ENCODE peak calls at places on chromosomes 6 and 20, in ten cellular contexts. B, Q, F, R, M, C, L, T, Z and H are unnamed samples.

GRCh38 chr20:35002426-35003210 is 47.0 kb downstream of the MYH7B start:
- DNase-seq in B (no peak), Q (no peak), F (no peak), R (no peak), M (no peak), C (no peak), L (no peak), T (no peak), Z (no peak), H (no peak)

GRCh38 chr6:148177589-148178233 is 164.9 kb upstream of the SASH1 start:
- DNase-seq in B (peak), Q (peak), F (peak), R (peak), M (no peak), C (peak), L (peak), T (peak), Z (no peak), H (peak)

GRCh38 chr6:124010574-124010973 is 206.9 kb downstream of the NKAIN2 start:
- DNase-seq in B (no peak), Q (no peak), F (no peak), R (no peak), M (no peak), C (no peak), L (no peak), T (no peak), Z (no peak), H (no peak)

GRCh38 chr20:34222208-34222607 is 19.0 kb upstream of the ASIP start:
- DNase-seq in B (no peak), Q (peak), F (peak), R (no peak), M (no peak), C (peak), L (no peak), T (no peak), Z (peak), H (no peak)

GRCh38 chr6:128482642-128483041 is 37.8 kb downstream of the PTPRK start:
- DNase-seq in B (no peak), Q (no peak), F (no peak), R (no peak), M (no peak), C (no peak), L (no peak), T (no peak), Z (no peak), H (no peak)

GRCh38 chr6:119917186-119917585 is 567.6 kb upstream of the MAN1A1 start:
- DNase-seq in B (no peak), Q (no peak), F (no peak), R (no peak), M (no peak), C (no peak), L (no peak), T (no peak), Z (no peak), H (no peak)

GRCh38 chr6:9537381-9537780 is 877.5 kb downstream of the TFAP2A start:
- DNase-seq in B (no peak), Q (peak), F (peak), R (no peak), M (no peak), C (peak), L (no peak), T (no peak), Z (no peak), H (no peak)

GRCh38 chr6:138716017-138716416 is 57.6 kb upstream of the CCDC28A start:
- DNase-seq in B (no peak), Q (no peak), F (no peak), R (no peak), M (no peak), C (no peak), L (no peak), T (no peak), Z (no peak), H (no peak)

GRCh38 chr6:112179631-112180030 is 74.7 kb downstream of the LAMA4 start:
- DNase-seq in B (no peak), Q (peak), F (peak), R (no peak), M (no peak), C (no peak), L (no peak), T (no peak), Z (no peak), H (no peak)

GRCh38 chr6:3751730-3752537 is 421 bp upstream of the PXDC1 start:
- DNase-seq in B (peak), Q (peak), F (peak), R (peak), M (peak), C (peak), L (peak), T (peak), Z (no peak), H (peak)

GRCh38 chr6:101402618-101403002 is 9.1 kb downstream of the GRIK2 start:
- DNase-seq in B (no peak), Q (no peak), F (peak), R (no peak), M (no peak), C (no peak), L (no peak), T (no peak), Z (no peak), H (no peak)

GRCh38 chr6:43926644-43927524 is 156.9 kb downstream of the VEGFA start:
- DNase-seq in B (no peak), Q (peak), F (peak), R (no peak), M (no peak), C (peak), L (no peak), T (no peak), Z (peak), H (peak)

GRCh38 chr6:152952866-152953509 is 29.9 kb downstream of the FBXO5 start:
- DNase-seq in B (no peak), Q (peak), F (peak), R (no peak), M (no peak), C (peak), L (no peak), T (no peak), Z (no peak), H (peak)

GRCh38 chr6:11650711-11651110 is 113.2 kb downstream of the TMEM170B start:
- DNase-seq in B (no peak), Q (no peak), F (peak), R (no peak), M (no peak), C (no peak), L (no peak), T (no peak), Z (no peak), H (no peak)

GRCh38 chr6:79544939-79545450 is 7.8 kb upstream of the LCA5 start:
- DNase-seq in B (no peak), Q (peak), F (peak), R (no peak), M (peak), C (peak), L (peak), T (peak), Z (peak), H (peak)

GRCh38 chr6:167098825-167099225 is 24.1 kb upstream of the CCR6 start:
- DNase-seq in B (no peak), Q (no peak), F (no peak), R (no peak), M (peak), C (no peak), L (no peak), T (no peak), Z (no peak), H (no peak)

GRCh38 chr6:81766482-81767069 is 14.1 kb upstream of the TENT5A start:
- DNase-seq in B (no peak), Q (peak), F (peak), R (no peak), M (no peak), C (peak), L (no peak), T (no peak), Z (peak), H (no peak)

GRCh38 chr6:106715922-106716321 is 86.5 kb downstream of the QRSL1 start:
- DNase-seq in B (no peak), Q (no peak), F (no peak), R (no peak), M (no peak), C (no peak), L (no peak), T (no peak), Z (no peak), H (no peak)

GRCh38 chr20:8043687-8044278 is 24.2 kb upstream of the TMX4 start:
- DNase-seq in B (no peak), Q (peak), F (peak), R (no peak), M (no peak), C (peak), L (no peak), T (no peak), Z (peak), H (peak)

GRCh38 chr6:163986313-163986712 is 571.8 kb downstream of the QKI start:
- DNase-seq in B (no peak), Q (no peak), F (peak), R (no peak), M (no peak), C (no peak), L (no peak), T (no peak), Z (peak), H (no peak)

GRCh38 chr20:38867062-38867359 is 59.2 kb upstream of the FAM83D start:
- DNase-seq in B (no peak), Q (no peak), F (no peak), R (no peak), M (no peak), C (no peak), L (no peak), T (no peak), Z (no peak), H (no peak)